ENCODE peak calls at places on chromosomes 1 and 21, in four cellular contexts. H is AG04450, Q is esophagus squamous epithelium, A is kidney. S is an unnamed sample.

GRCh38 chr1:109880961-109881894 is 29.4 kb upstream of the CSF1 start:
- DNase-seq in H (no peak), A (no peak), Q (no peak), S (peak)

GRCh38 chr1:201570158-201570885 is 31.4 kb downstream of the NAV1 start:
- DNase-seq in H (no peak), A (no peak), Q (no peak), S (no peak)

GRCh38 chr1:32635508-32636277 is 14.7 kb downstream of the ZBTB8OS start:
- DNase-seq in A (no peak), H (no peak), Q (no peak), S (no peak)

GRCh38 chr1:116769561-116769977 is 15.3 kb downstream of the CD2 start:
- DNase-seq in H (no peak), Q (no peak), A (no peak), S (no peak)

GRCh38 chr1:24931481-24932221 is 1.6 kb upstream of the RUNX3 start:
- DNase-seq in Q (no peak), A (no peak), H (no peak), S (no peak)

GRCh38 chr1:22861764-22862440 is 110.8 kb downstream of the LACTBL1 start:
- DNase-seq in A (no peak), H (peak), Q (no peak), S (no peak)

GRCh38 chr1:150976879-150977694 is 2.5 kb upstream of the CERS2 start:
- DNase-seq in A (peak), Q (peak), H (no peak), S (peak)

GRCh38 chr1:31880957-31881697 is 57.0 kb downstream of the PTP4A2 start:
- DNase-seq in A (no peak), H (no peak), Q (no peak), S (no peak)

GRCh38 chr1:159197767-159198557 is 6.7 kb upstream of the ACKR1 start:
- DNase-seq in A (no peak), Q (no peak), H (peak), S (peak)

GRCh38 chr1:78792756-78793155 is 143.1 kb downstream of the IFI44 start:
- DNase-seq in A (no peak), Q (no peak), H (no peak), S (no peak)

GRCh38 chr1:159854101-159854692 is 8.3 kb downstream of the VSIG8 start:
- DNase-seq in Q (no peak), A (peak), H (no peak), S (peak)

GRCh38 chr1:185495898-185496297 is 178.9 kb upstream of the IVNS1ABP start:
- DNase-seq in Q (no peak), H (no peak), A (no peak), S (no peak)

DNA sequence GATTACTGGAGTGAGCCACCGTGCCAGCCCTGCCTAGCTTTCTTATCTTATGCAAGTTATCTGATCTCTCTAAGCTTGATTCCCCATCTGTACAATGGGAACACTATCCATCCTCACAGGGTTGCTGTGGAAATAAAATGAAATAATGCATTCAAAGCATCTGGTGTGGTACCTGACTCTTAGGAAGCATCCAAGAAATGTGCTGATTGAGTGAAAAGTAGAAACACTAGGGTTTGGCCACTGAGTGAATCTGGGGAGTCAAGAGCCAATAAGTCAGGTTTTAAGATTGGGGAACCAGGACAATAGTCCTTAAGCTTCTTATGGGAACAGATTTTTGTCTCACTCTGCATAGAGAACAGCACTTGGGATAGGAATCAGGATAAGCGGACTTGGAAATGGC is 3.5 kb downstream of the PAFAH2 start:
- DNase-seq in Q (no peak), A (no peak), H (no peak), S (no peak)
- H3K27ac ChIP-seq in Q (no peak), A (no peak), H (no peak), S (no peak)

GRCh38 chr1:33842348-33842747 is 21.5 kb upstream of the HMGB4 start:
- DNase-seq in Q (no peak), H (no peak), A (no peak), S (peak)
- TF ChIP-seq CTCF in Q (no peak), H (no peak), A (no peak), S (no peak)

DNA sequence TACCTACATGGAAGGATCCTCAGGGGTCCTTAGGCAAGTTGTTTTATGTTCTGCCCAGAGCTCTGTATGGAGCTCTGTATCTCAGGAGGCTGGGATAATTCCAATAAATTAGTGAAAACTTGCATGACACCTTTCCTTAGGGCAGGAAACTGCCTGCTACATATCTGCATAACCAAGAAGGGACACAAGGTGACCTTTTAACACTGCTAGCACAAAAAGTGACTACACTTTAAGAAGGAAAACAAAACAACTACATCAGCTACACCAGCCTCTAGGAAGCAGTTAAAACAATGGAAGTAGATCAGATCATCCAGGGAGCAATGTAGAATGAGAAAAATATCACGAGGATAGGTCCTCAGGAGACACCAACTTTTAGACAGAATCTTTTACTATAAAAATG is 93.9 kb downstream of the TNFSF18 start:
- DNase-seq in A (no peak), Q (no peak), H (no peak), S (no peak)
- H3K27ac ChIP-seq in A (no peak), Q (no peak), H (no peak), S (no peak)

GRCh38 chr1:211830330-211831142 is at the start of gene LPGAT1:
- DNase-seq in H (no peak), Q (peak), A (peak), S (peak)
- TF ChIP-seq CTCF in H (peak), Q (peak), A (peak), S (peak)

DNA sequence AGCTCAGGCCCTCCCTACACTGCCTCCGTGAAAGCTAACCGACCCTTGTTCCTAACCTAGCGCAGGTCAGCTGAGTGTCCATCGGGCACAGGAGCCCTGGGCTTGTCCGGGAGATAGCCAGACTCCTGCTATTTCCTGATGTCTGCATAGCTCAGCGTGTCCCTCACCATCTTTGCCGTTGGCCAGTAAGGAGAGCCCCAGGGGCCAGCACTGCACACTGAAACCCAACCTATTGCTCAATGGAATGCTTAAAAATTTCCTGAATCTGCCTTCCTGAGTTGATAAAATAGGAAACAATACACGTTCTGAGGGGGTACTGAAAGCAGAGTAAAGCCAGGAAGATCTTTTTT is 2.2 kb downstream of the RUNX1 start:
- DNase-seq in H (no peak), Q (no peak), A (no peak), S (no peak)
- H3K27ac ChIP-seq in H (peak), Q (peak), A (no peak), S (peak)

GRCh38 chr1:165869343-165869742 is 41.9 kb downstream of the UCK2 start:
- DNase-seq in H (no peak), A (no peak), Q (no peak), S (no peak)

GRCh38 chr1:165875171-165875570 is 47.8 kb downstream of the UCK2 start:
- DNase-seq in H (no peak), A (no peak), Q (no peak), S (no peak)

GRCh38 chr1:165873481-165873880 is 46.1 kb downstream of the UCK2 start:
- DNase-seq in A (no peak), Q (no peak), H (no peak), S (no peak)

GRCh38 chr1:165874643-165875042 is 47.2 kb downstream of the UCK2 start:
- DNase-seq in H (no peak), Q (no peak), A (no peak), S (no peak)

DNA sequence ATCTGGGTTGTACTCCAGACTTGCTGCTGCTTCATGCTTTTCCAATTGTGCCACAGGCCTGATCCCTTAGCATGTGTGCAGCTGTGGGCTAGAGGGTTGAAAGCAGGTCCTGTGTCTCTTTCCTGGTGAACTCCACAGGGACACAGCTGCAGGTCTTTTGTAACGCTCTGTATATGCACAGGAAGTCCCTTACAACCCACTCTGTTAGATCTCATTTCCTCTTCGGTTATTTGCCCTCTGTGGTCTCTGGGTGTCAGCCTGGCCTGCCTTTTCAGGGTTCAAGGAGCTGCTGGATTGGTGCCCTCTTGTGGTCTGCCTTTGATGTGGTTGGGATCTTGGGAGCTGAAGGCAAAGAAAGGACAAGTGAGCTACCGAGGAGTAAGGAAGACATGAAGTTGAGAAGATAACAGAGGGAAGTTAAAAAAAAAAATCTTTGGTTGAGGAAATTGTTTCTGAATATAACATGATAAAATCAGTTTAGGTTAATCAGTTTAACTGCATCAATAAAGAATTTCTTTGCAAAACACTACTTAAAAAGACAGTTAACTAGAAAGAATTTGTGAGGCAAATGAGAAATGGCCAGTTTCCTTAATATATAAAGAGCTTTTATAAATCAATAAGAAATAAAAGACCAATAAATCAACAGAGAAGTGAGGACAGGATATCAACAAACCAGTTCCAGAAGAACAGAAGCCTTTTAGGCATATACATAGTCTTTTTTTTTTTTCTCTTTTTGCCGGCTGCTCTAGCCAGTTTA is 44.1 kb downstream of the UCK2 start:
- DNase-seq in Q (no peak), H (no peak), A (no peak), S (no peak)
- TF ChIP-seq CTCF in Q (peak), H (peak), A (peak), S (no peak)